ENCODE peak calls at places on chromosomes 11 and 22, in eight cellular contexts. N, R, B, K, H, V, G and C are unnamed samples.

GRCh38 chr22:39233736-39234120 is 11.1 kb downstream of the PDGFB start:
- DNase-seq in N (no peak), R (peak; percentile 85), B (no peak), K (peak; percentile 20), H (no peak), V (no peak), G (no peak), C (no peak)

GRCh38 chr22:29994027-29994715 is 86.1 kb upstream of the HORMAD2 start:
- DNase-seq in N (no peak), R (no peak), B (peak; percentile 78), K (no peak), H (peak; percentile 82), V (no peak), G (no peak), C (peak; percentile 93)

GRCh38 chr22:21621891-21622623 is 7.8 kb downstream of the YDJC start:
- DNase-seq in N (no peak), R (no peak), B (no peak), K (no peak), H (no peak), V (no peak), G (no peak), C (no peak)

GRCh38 chr11:119803139-119803538 is 74.1 kb upstream of the NECTIN1 start:
- DNase-seq in N (no peak), R (no peak), B (no peak), K (no peak), H (no peak), V (no peak), G (no peak), C (no peak)

GRCh38 chr11:57567210-57567511 is 311 bp downstream of the UBE2L6 start:
- DNase-seq in N (peak; percentile 34), R (no peak), B (peak; percentile 21), K (no peak), H (no peak), V (peak; percentile 34), G (no peak), C (no peak)

GRCh38 chr11:108551653-108552462 is 41.7 kb downstream of the EXPH5 start:
- DNase-seq in N (no peak), R (no peak), B (no peak), K (no peak), H (no peak), V (no peak), G (no peak), C (no peak)

GRCh38 chr11:88680806-88681205 is 343.3 kb upstream of the CTSC start:
- DNase-seq in N (no peak), R (no peak), B (peak; percentile 61), K (no peak), H (no peak), V (no peak), G (no peak), C (peak; percentile 88)

GRCh38 chr11:17512101-17512500 is 32.1 kb downstream of the USH1C start:
- DNase-seq in N (no peak), R (peak; percentile 14), B (no peak), K (no peak), H (no peak), V (no peak), G (no peak), C (no peak)

GRCh38 chr11:117183724-117184349 is 5.3 kb downstream of the SIDT2 start:
- DNase-seq in N (no peak), R (peak; percentile 26), B (no peak), K (peak; percentile 56), H (no peak), V (no peak), G (no peak), C (peak; percentile 52)

GRCh38 chr11:118791961-118792578 is 1.1 kb upstream of the DDX6 start:
- DNase-seq in N (peak; percentile 62), R (peak; percentile 87), B (no peak), K (no peak), H (no peak), V (peak; percentile 45), G (no peak), C (peak; percentile 29)

GRCh38 chr22:47783433-47784366 is 1021.2 kb downstream of the TBC1D22A start:
- DNase-seq in N (no peak), R (no peak), B (no peak), K (no peak), H (no peak), V (no peak), G (no peak), C (no peak)
- TF ChIP-seq CTCF in N (no peak), R (no peak), B (no peak), K (no peak), H (no peak), V (no peak), G (no peak), C (no peak)

GRCh38 chr22:22761963-22762772 is 117.8 kb downstream of the GGTLC2 start:
- DNase-seq in N (no peak), R (no peak), B (no peak), K (no peak), H (no peak), V (no peak), G (no peak), C (no peak)

GRCh38 chr22:22763512-22763911 is 119.1 kb downstream of the GGTLC2 start:
- DNase-seq in N (no peak), R (no peak), B (no peak), K (no peak), H (no peak), V (no peak), G (no peak), C (no peak)

GRCh38 chr22:22759371-22759770 is 115.0 kb downstream of the GGTLC2 start:
- DNase-seq in N (no peak), R (no peak), B (no peak), K (no peak), H (no peak), V (no peak), G (no peak), C (no peak)

GRCh38 chr22:22759889-22760546 is 115.6 kb downstream of the GGTLC2 start:
- DNase-seq in N (no peak), R (no peak), B (no peak), K (no peak), H (no peak), V (no peak), G (no peak), C (no peak)

DNA sequence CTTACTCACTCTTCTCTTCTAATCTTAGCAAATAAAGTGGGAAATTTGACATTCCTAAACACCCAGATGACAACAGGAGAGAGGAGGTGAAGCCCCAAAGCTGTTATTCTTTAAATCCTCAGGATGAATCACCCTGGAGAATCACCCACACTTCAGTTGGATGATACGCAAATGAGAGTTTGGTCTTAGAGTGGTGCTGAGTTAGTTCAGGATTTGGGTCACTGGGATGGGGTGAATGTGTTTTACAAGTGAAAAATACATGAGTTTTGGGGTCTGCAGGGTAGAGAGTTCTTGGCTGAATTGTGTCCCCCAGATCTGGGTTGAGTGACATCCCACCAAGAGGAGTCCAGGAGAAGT is 117.2 kb downstream of the GGTLC2 start:
- DNase-seq in N (no peak), R (no peak), B (peak; percentile 20), K (no peak), H (no peak), V (no peak), G (no peak), C (no peak)
- TF ChIP-seq CTCF in N (no peak), R (no peak), B (no peak), K (no peak), H (no peak), V (no peak), G (no peak), C (no peak)

GRCh38 chr11:112837162-112837826 is 123.9 kb upstream of the NCAM1 start:
- DNase-seq in N (peak; percentile 8), R (no peak), B (peak; percentile 33), K (peak; percentile 33), H (no peak), V (no peak), G (no peak), C (no peak)
- TF ChIP-seq CTCF in N (no peak), R (no peak), B (peak; percentile 12), K (no peak), H (peak; percentile 35), V (no peak), G (no peak), C (no peak)

GRCh38 chr11:59144579-59145345 is 2.1 kb downstream of the FAM111A start:
- DNase-seq in N (peak; percentile 93), R (peak; percentile 91), B (peak; percentile 93), K (peak; percentile 71), H (peak; percentile 61), V (peak; percentile 89), G (peak; percentile 35), C (peak; percentile 92)

GRCh38 chr11:59141191-59141590 is 1.5 kb upstream of the FAM111A start:
- DNase-seq in N (no peak), R (no peak), B (no peak), K (no peak), H (no peak), V (no peak), G (no peak), C (no peak)

GRCh38 chr11:59144096-59144495 is 1.4 kb downstream of the FAM111A start:
- DNase-seq in N (no peak), R (no peak), B (no peak), K (no peak), H (no peak), V (no peak), G (no peak), C (no peak)

GRCh38 chr11:59141673-59142460 is 789 bp upstream of the FAM111A start:
- DNase-seq in N (no peak), R (no peak), B (no peak), K (no peak), H (no peak), V (no peak), G (no peak), C (no peak)

GRCh38 chr11:59142530-59143507 is at the start of gene FAM111A:
- DNase-seq in N (peak; percentile 94), R (peak; percentile 96), B (peak; percentile 95), K (peak; percentile 82), H (no peak), V (peak; percentile 93), G (peak; percentile 52), C (peak; percentile 97)
- TF ChIP-seq CTCF in N (peak; percentile 43), R (no peak), B (peak; percentile 6), K (no peak), H (peak; percentile 61), V (no peak), G (peak; percentile 51), C (peak; percentile 14)

DNA sequence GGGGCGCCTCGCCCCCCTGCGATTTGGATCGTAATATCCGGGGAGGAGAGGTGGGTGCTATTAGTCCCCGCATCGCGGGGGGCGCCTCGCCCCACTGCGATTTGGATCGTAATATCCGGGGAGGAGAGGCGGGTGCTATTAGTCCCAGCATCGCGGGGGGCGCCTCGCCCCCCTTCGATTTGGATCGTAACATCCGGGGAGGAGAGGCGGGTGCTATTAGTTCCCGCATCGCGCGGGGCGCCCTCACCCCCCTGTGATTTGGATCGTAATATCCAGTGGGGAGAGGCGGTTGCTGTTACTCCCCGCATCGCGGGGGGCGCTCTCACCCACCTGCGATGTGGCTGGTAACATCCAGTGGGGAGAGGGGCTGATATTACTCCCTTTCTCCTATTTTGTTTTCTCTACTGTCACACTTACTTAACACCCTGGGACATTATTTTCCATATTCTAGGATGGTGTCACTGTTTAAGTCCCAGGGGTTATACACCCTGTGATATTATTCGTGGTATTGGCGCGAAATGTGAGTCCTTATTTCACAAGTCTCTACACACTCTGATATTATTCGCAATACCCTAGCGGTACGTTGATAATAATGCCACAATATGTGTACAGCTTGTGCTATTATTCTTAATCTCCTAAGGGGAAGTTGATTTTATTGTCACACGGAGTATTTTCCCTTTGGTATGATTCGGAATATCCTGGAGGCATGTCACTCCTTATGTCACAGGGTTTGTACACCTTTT is 57.8 kb upstream of the ALDH3B2 start:
- DNase-seq in N (no peak), R (no peak), B (no peak), K (peak; percentile 38), H (peak; percentile 4), V (no peak), G (no peak), C (no peak)
- TF ChIP-seq CTCF in N (peak; percentile 20), R (no peak), B (no peak), K (peak; percentile 28), H (peak; percentile 81), V (peak; percentile 36), G (peak; percentile 50), C (peak; percentile 24)